ENCODE peak calls at places on chromosomes 13 and 19, in five cellular contexts. C is body of pancreas; D is Right ventricle myocardium superior; W is fibroblast of the aortic adventitia; Y is CD4-positive, alpha-beta memory T cell. U is an unnamed sample.

GRCh38 chr19:2591537-2592291 is 110.8 kb downstream of the GNG7 start:
- DNase-seq in W (no peak), C (no peak), Y (no peak), D (no peak), U (no peak)

GRCh38 chr13:112348642-112349345 is 27.4 kb upstream of the SPACA7 start:
- DNase-seq in D (no peak), C (no peak), Y (no peak), W (no peak), U (no peak)

GRCh38 chr19:33736158-33736557 is 60.5 kb upstream of the KCTD15 start:
- DNase-seq in Y (no peak), C (no peak), W (no peak), D (no peak), U (no peak)

GRCh38 chr19:5142725-5143097 is 173.8 kb downstream of the KDM4B start:
- DNase-seq in C (no peak), Y (no peak), D (peak), W (no peak), U (no peak)

GRCh38 chr19:47891923-47892666 is 6.0 kb upstream of the SULT2A1 start:
- DNase-seq in D (no peak), Y (no peak), C (peak), W (peak), U (no peak)

GRCh38 chr19:36060430-36060829 is 5.7 kb downstream of the WDR62 start:
- DNase-seq in W (peak), Y (no peak), C (peak), D (peak), U (no peak)

GRCh38 chr13:110319774-110320509 is 12.9 kb downstream of the COL4A2 start:
- DNase-seq in C (peak), Y (no peak), D (no peak), W (peak), U (no peak)

GRCh38 chr19:4866595-4867424 is 657 bp downstream of the PLIN3 start:
- DNase-seq in Y (peak), C (peak), W (peak), D (peak), U (peak)

GRCh38 chr13:110063490-110063889 is 243.5 kb downstream of the COL4A1 start:
- DNase-seq in C (no peak), D (no peak), W (no peak), Y (no peak), U (no peak)

GRCh38 chr13:29849071-29849541 is 1.3 kb downstream of the UBL3 start:
- DNase-seq in Y (peak), C (peak), D (peak), W (peak), U (peak)

GRCh38 chr19:41029524-41030432 is 38.7 kb downstream of the CYP2B6 start:
- DNase-seq in Y (no peak), C (no peak), D (no peak), W (no peak), U (no peak)

GRCh38 chr13:109727251-109727650 is 59.1 kb downstream of the IRS2 start:
- DNase-seq in D (no peak), W (no peak), Y (no peak), C (no peak), U (no peak)

GRCh38 chr13:35990196-35990595 is 141.0 kb downstream of the DCLK1 start:
- DNase-seq in W (no peak), C (no peak), D (no peak), Y (no peak), U (no peak)

GRCh38 chr19:55080121-55080914 is 4.6 kb downstream of the EPS8L1 start:
- DNase-seq in C (peak), Y (peak), D (peak), W (peak), U (peak)

GRCh38 chr13:43232866-43233265 is 209.5 kb downstream of the DNAJC15 start:
- DNase-seq in Y (no peak), D (no peak), C (no peak), W (peak), U (no peak)

GRCh38 chr19:8017808-8018207 is 12.4 kb upstream of the ELAVL1 start:
- DNase-seq in C (no peak), D (no peak), W (no peak), Y (peak), U (peak)

GRCh38 chr13:98105929-98106336 is 37.0 kb upstream of the FARP1 start:
- DNase-seq in Y (no peak), D (no peak), W (peak), C (no peak), U (no peak)

GRCh38 chr19:10946964-10947657 is 13.7 kb upstream of the SMARCA4 start:
- DNase-seq in W (peak), Y (no peak), D (no peak), C (no peak), U (no peak)

GRCh38 chr19:30664358-30665058 is 292.3 kb downstream of the ZNF536 start:
- DNase-seq in D (no peak), W (peak), Y (no peak), C (peak), U (no peak)

GRCh38 chr19:37990362-37990761 is 83.4 kb downstream of the SIPA1L3 start:
- DNase-seq in Y (no peak), C (no peak), W (no peak), D (no peak), U (no peak)

GRCh38 chr19:50695251-50696064 is 24.1 kb downstream of the SHANK1 start:
- DNase-seq in W (no peak), Y (no peak), C (peak), D (no peak), U (no peak)

GRCh38 chr19:38298841-38299680 is 5.0 kb upstream of the C19orf33 start:
- DNase-seq in W (peak), C (no peak), D (no peak), Y (no peak), U (no peak)

GRCh38 chr19:6068711-6069110 is 41.6 kb downstream of the RFX2 start:
- DNase-seq in W (peak), Y (no peak), C (no peak), D (no peak), U (no peak)

U was measured in B cell.